ENCODE peak calls at places on chromosomes 4 and X, in seven cellular contexts. E is IMR-90, T is HCT116, B is A549, I is H1, A is K562, Z is GM12878. L is an unnamed sample.

GRCh38 chrX:154116514-154116913 is 19.0 kb upstream of the MECP2 start:
- DNase-seq in E (no peak), T (no peak), B (no peak), I (no peak), A (no peak), Z (no peak), L (no peak)

GRCh38 chr4:88442636-88443260 is 14.2 kb upstream of the HERC5 start:
- DNase-seq in E (no peak), T (no peak), B (no peak), I (no peak), A (peak), Z (no peak), L (no peak)

GRCh38 chrX:150581093-150581775 is 12.8 kb downstream of the MTM1 start:
- DNase-seq in E (peak), T (peak), B (peak), I (no peak), A (no peak), Z (no peak), L (peak)

GRCh38 chrX:133666256-133666655 is 251.0 kb upstream of the GPC4 start:
- DNase-seq in E (no peak), T (no peak), B (no peak), I (no peak), A (no peak), Z (no peak), L (no peak)

GRCh38 chr4:90824266-90825167 is 697.3 kb downstream of the CCSER1 start:
- DNase-seq in E (no peak), T (no peak), B (no peak), I (no peak), A (no peak), Z (no peak), L (no peak)

GRCh38 chr4:145839151-145839550 is 99.5 kb downstream of the ZNF827 start:
- DNase-seq in E (peak), T (no peak), B (no peak), I (no peak), A (no peak), Z (no peak), L (no peak)

GRCh38 chrX:102899940-102900916 is 36.8 kb upstream of the RAB40AL start:
- DNase-seq in E (peak), T (peak), B (peak), I (peak), A (peak), Z (peak), L (peak)

GRCh38 chr4:36027203-36027602 is 217.1 kb downstream of the ARAP2 start:
- DNase-seq in E (no peak), T (no peak), B (no peak), I (no peak), A (no peak), Z (no peak), L (no peak)

GRCh38 chrX:7131621-7132020 is 15.9 kb upstream of the STS start:
- DNase-seq in E (no peak), T (no peak), B (no peak), I (no peak), A (no peak), Z (no peak), L (no peak)

GRCh38 chrX:139902559-139902958 is 30.3 kb downstream of the ATP11C start:
- DNase-seq in E (no peak), T (no peak), B (no peak), I (no peak), A (no peak), Z (no peak), L (no peak)

GRCh38 chr4:44725166-44725565 is 1.2 kb downstream of the GNPDA2 start:
- DNase-seq in E (peak), T (no peak), B (no peak), I (no peak), A (no peak), Z (no peak), L (no peak)

GRCh38 chrX:108198420-108198819 is 106.8 kb downstream of the ATG4A start:
- DNase-seq in E (no peak), T (no peak), B (no peak), I (no peak), A (no peak), Z (no peak), L (no peak)

GRCh38 chr4:132605551-132605950 is 543.5 kb upstream of the PCDH10 start:
- DNase-seq in E (no peak), T (no peak), B (no peak), I (no peak), A (no peak), Z (no peak), L (no peak)

GRCh38 chrX:40780123-40780522 is 44.8 kb upstream of the MED14 start:
- DNase-seq in E (no peak), T (no peak), B (no peak), I (no peak), A (no peak), Z (no peak), L (no peak)

GRCh38 chrX:15908891-15909290 is 54.3 kb upstream of the AP1S2 start:
- DNase-seq in E (no peak), T (no peak), B (no peak), I (no peak), A (no peak), Z (no peak), L (peak)

GRCh38 chrX:23816179-23816578 is 33.2 kb downstream of the SAT1 start:
- DNase-seq in E (no peak), T (no peak), B (no peak), I (no peak), A (no peak), Z (no peak), L (no peak)

GRCh38 chrX:581717-582116 is 48.9 kb upstream of the SHOX start:
- DNase-seq in E (no peak), T (no peak), B (peak), I (no peak), A (no peak), Z (no peak), L (no peak)

GRCh38 chr4:151418385-151418784 is 9.4 kb downstream of the FHIP1A start:
- DNase-seq in E (peak), T (peak), B (no peak), I (no peak), A (no peak), Z (no peak), L (peak)

GRCh38 chr4:163484906-163485305 is 9.6 kb upstream of the TMA16 start:
- DNase-seq in E (peak), T (peak), B (peak), I (peak), A (peak), Z (no peak), L (peak)

GRCh38 chr4:88569944-88570455 is 22.3 kb upstream of the HERC3 start:
- DNase-seq in E (no peak), T (no peak), B (no peak), I (no peak), A (no peak), Z (no peak), L (no peak)

GRCh38 chr4:90127706-90128345 is 632 bp downstream of the CCSER1 start:
- DNase-seq in E (no peak), T (no peak), B (no peak), I (no peak), A (no peak), Z (no peak), L (no peak)

DNA sequence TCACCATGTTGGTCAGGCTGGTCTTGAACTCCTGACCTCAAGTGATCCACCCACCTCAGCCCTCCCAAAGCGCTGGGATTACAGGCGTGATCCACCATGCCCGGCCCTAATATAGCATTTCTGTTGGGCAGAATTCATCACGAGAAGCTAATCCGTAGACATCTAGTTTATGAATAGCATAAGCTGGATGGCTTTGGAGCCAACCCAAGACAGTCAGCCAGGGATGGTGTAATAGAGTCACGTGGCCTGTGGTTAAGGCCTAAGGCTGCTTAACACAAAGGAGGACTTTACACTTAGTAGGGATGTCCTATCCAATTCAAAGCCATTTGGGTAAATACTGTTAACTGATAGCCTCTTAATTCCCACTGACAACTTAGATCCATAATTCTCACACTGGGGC is 173.6 kb downstream of the RAP1GDS1 start:
- DNase-seq in E (no peak), T (no peak), B (no peak), I (no peak), A (no peak), Z (no peak), L (no peak)
- TF ChIP-seq CEBPB in E (no peak), T (no peak), B (no peak), I (no peak), A (no peak), Z (no peak), L (no peak)

GRCh38 chr4:13829457-13829856 is 201.9 kb upstream of the BOD1L1 start:
- DNase-seq in E (peak), T (no peak), B (no peak), I (no peak), A (no peak), Z (no peak), L (no peak)

GRCh38 chr4:13837228-13837627 is 209.7 kb upstream of the BOD1L1 start:
- DNase-seq in E (no peak), T (no peak), B (no peak), I (no peak), A (no peak), Z (no peak), L (no peak)

DNA sequence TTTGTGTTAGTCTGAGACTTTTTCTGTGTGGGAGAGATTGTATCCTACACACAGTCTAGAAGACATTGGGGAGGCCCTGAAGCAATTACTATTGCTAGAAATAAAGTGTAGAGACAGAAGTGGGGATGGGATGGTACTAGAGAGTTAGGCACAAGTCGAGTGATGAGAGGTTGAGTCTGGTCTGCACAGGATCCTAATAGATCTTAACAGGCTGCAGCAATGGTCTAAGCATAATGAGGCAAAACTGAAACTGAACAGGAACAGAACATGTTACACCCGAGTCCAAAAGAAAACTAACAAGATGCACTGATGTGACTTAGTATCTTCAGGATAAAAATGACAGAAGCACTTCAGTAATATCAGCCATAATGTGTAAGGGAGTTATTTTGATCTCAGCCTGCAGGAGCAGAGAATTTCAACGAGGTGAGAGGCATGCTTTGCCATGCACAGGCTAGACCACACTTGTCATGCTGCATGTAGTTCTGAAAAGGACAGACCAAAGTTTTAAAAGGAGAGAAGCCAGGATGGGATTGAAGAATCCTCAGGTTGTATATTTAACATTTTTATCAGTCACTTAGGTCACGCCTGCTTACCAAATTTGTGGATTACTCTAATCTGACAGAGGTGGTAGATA is 205.8 kb upstream of the BOD1L1 start:
- DNase-seq in E (no peak), T (no peak), B (no peak), I (no peak), A (no peak), Z (no peak), L (no peak)
- TF ChIP-seq CEBPB in E (no peak), T (no peak), B (no peak), I (no peak), A (no peak), Z (no peak), L (no peak)

GRCh38 chr4:74934822-74935326 is 2.0 kb downstream of the PARM1 start:
- DNase-seq in E (no peak), T (no peak), B (no peak), I (no peak), A (no peak), Z (no peak), L (no peak)
- TF ChIP-seq CEBPB in E (no peak), T (no peak), B (no peak), I (no peak), A (no peak), Z (no peak), L (no peak)

GRCh38 chrX:37844622-37845021 is 2.7 kb downstream of the DYNLT3 start:
- DNase-seq in E (no peak), T (no peak), B (no peak), I (no peak), A (no peak), Z (no peak), L (no peak)

GRCh38 chrX:37846558-37846933 is 825 bp downstream of the DYNLT3 start:
- DNase-seq in E (no peak), T (no peak), B (no peak), I (no peak), A (no peak), Z (no peak), L (no peak)

GRCh38 chrX:37847733-37848197 is 394 bp upstream of the DYNLT3 start:
- DNase-seq in E (no peak), T (no peak), B (no peak), I (no peak), A (no peak), Z (no peak), L (no peak)

GRCh38 chrX:37846141-37846540 is 1.2 kb downstream of the DYNLT3 start:
- DNase-seq in E (peak), T (no peak), B (no peak), I (no peak), A (no peak), Z (no peak), L (no peak)

GRCh38 chrX:37846934-37847732 is at the start of gene DYNLT3:
- DNase-seq in E (peak), T (peak), B (peak), I (peak), A (peak), Z (peak), L (peak)
- TF ChIP-seq CEBPB in E (peak), T (no peak), B (peak), I (no peak), A (no peak), Z (no peak), L (peak)

DNA sequence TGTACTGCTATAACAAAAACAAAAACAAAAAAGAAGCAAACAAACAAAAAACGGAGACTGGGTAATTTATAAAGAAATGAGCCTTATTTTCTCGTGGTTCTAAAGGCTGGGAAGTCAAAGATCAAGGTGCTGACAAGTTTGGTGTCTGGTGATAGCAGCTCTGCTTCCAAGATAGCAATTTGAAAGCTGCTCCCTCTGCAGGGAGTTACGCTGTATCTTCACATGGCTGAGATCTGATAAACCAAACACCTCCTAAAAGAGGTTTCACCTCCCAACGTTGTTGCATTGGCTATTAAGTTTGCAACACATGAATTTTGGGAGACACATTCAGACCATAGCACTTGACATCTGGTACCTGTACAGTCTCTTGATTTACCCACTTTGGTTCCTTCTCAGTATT is 854.2 kb downstream of the CENPC start:
- DNase-seq in E (no peak), T (no peak), B (no peak), I (no peak), A (no peak), Z (no peak), L (no peak)
- TF ChIP-seq CEBPB in E (no peak), T (no peak), B (no peak), I (no peak), A (no peak), Z (no peak), L (no peak)

GRCh38 chr4:1075809-1076524 is 37.4 kb downstream of the RNF212 start:
- DNase-seq in E (no peak), T (no peak), B (no peak), I (no peak), A (no peak), Z (no peak), L (no peak)
- TF ChIP-seq CEBPB in E (no peak), T (no peak), B (no peak), I (no peak), A (no peak), Z (no peak), L (no peak)

GRCh38 chrX:119237526-119238035 is 1.5 kb downstream of the PGRMC1 start:
- DNase-seq in E (no peak), T (no peak), B (no peak), I (no peak), A (peak), Z (no peak), L (no peak)

GRCh38 chrX:119236599-119237525 is 777 bp downstream of the PGRMC1 start:
- DNase-seq in E (peak), T (no peak), B (peak), I (peak), A (peak), Z (no peak), L (no peak)

GRCh38 chrX:119235872-119236598 is at the start of gene PGRMC1:
- DNase-seq in E (peak), T (peak), B (peak), I (peak), A (peak), Z (peak), L (peak)

GRCh38 chrX:119240356-119240755 is 4.3 kb downstream of the PGRMC1 start:
- DNase-seq in E (peak), T (no peak), B (no peak), I (no peak), A (no peak), Z (no peak), L (no peak)

GRCh38 chrX:119238557-119238956 is 2.5 kb downstream of the PGRMC1 start:
- DNase-seq in E (peak), T (no peak), B (no peak), I (no peak), A (peak), Z (no peak), L (no peak)
- TF ChIP-seq CEBPB in E (no peak), T (no peak), B (no peak), I (no peak), A (no peak), Z (no peak), L (no peak)

L was measured in HepG2.